ENCODE peak calls at places on chromosome 7, in eight cellular contexts. X is EL; H is anterior cingulate cortex; F is mucosa of descending colon; A is amniotic stem cell; P is stromal cell of bone marrow; R is left ventricle myocardium inferior; D is stimulated activated CD4-positive, alpha-beta T cell treated with anti-CD3 and anti-CD28 coated beads, Interleukin-1b, Interleukin-23, amount 100 ng/mL, for 24 hours. Y is an unnamed sample.

GRCh38 chr7:102111063-102111757 is 175.5 kb upstream of the SH2B2 start:
- DNase-seq in X (no peak), H (no peak), F (no peak), A (no peak), P (no peak), R (no peak), D (no peak), Y (peak)

GRCh38 chr7:141737118-141737835 is 881 bp upstream of the SSBP1 start:
- DNase-seq in X (no peak), H (no peak), F (peak), A (no peak), P (no peak), R (no peak), D (no peak), Y (peak)

GRCh38 chr7:38795596-38795995 is 113.4 kb downstream of the VPS41 start:
- DNase-seq in X (no peak), H (no peak), F (no peak), A (no peak), P (peak), R (no peak), D (no peak), Y (no peak)

GRCh38 chr7:98178321-98178720 is 32.9 kb upstream of the BHLHA15 start:
- DNase-seq in X (no peak), H (peak), F (no peak), A (no peak), P (no peak), R (peak), D (no peak), Y (no peak)

GRCh38 chr7:51446356-51446755 is 129.7 kb upstream of the COBL start:
- DNase-seq in X (no peak), H (no peak), F (no peak), A (no peak), P (no peak), R (no peak), D (no peak), Y (no peak)

GRCh38 chr7:54392935-54393334 is 149.2 kb upstream of the VSTM2A start:
- DNase-seq in X (no peak), H (no peak), F (no peak), A (no peak), P (no peak), R (no peak), D (no peak), Y (no peak)

GRCh38 chr7:54419209-54419608 is 123.0 kb upstream of the VSTM2A start:
- DNase-seq in X (no peak), H (no peak), F (peak), A (no peak), P (no peak), R (no peak), D (no peak), Y (no peak)

GRCh38 chr7:102125127-102125561 is 161.5 kb upstream of the SH2B2 start:
- DNase-seq in X (peak), H (no peak), F (no peak), A (peak), P (peak), R (peak), D (no peak), Y (peak)

GRCh38 chr7:139078911-139079310 is 30.6 kb downstream of the ZC3HAV1 start:
- DNase-seq in X (no peak), H (no peak), F (no peak), A (no peak), P (no peak), R (no peak), D (no peak), Y (no peak)

GRCh38 chr7:134211817-134212216 is 84.7 kb downstream of the LRGUK start:
- DNase-seq in X (no peak), H (no peak), F (no peak), A (no peak), P (no peak), R (no peak), D (no peak), Y (no peak)

GRCh38 chr7:99623091-99623693 is 6.4 kb downstream of the ZSCAN25 start:
- DNase-seq in X (peak), H (no peak), F (no peak), A (no peak), P (no peak), R (no peak), D (no peak), Y (no peak)

GRCh38 chr7:100897772-100898454 is 2.2 kb upstream of the ACHE start:
- DNase-seq in X (no peak), H (no peak), F (no peak), A (no peak), P (no peak), R (no peak), D (no peak), Y (no peak)

GRCh38 chr7:101138149-101138870 is 11.4 kb downstream of the SERPINE1 start:
- DNase-seq in X (peak), H (peak), F (peak), A (peak), P (peak), R (peak), D (peak), Y (peak)

GRCh38 chr7:1229956-1230355 is 2.7 kb upstream of the UNCX start:
- DNase-seq in X (no peak), H (no peak), F (no peak), A (no peak), P (no peak), R (no peak), D (no peak), Y (no peak)

GRCh38 chr7:102872460-102872859 is 40.3 kb upstream of the LRRC17 start:
- DNase-seq in X (peak), H (no peak), F (no peak), A (peak), P (peak), R (no peak), D (no peak), Y (peak)

GRCh38 chr7:77453531-77453930 is 37.4 kb upstream of the GSAP start:
- DNase-seq in X (peak), H (no peak), F (no peak), A (no peak), P (peak), R (no peak), D (no peak), Y (peak)